ENCODE peak calls at places on chromosomes 1 and 21, in eight cellular contexts. U, T, R, F, N, G, A and V are unnamed samples.

GRCh38 chr1:243851129-243851756 is 1.2 kb upstream of the AKT3 start:
- DNase-seq in U (peak), T (no peak), R (no peak), F (no peak), N (peak), G (no peak), A (peak), V (no peak)

GRCh38 chr21:38725196-38726157 is 80.3 kb upstream of the ETS2 start:
- DNase-seq in U (no peak), T (no peak), R (no peak), F (no peak), N (no peak), G (no peak), A (no peak), V (no peak)

GRCh38 chr21:35044770-35045538 is 4.1 kb downstream of the RUNX1 start:
- DNase-seq in U (no peak), T (no peak), R (no peak), F (no peak), N (no peak), G (no peak), A (no peak), V (no peak)

GRCh38 chr1:162276493-162276892 is 100.2 kb downstream of the SPATA46 start:
- DNase-seq in U (peak), T (no peak), R (peak), F (no peak), N (peak), G (no peak), A (peak), V (no peak)

GRCh38 chr1:59833991-59834390 is 19.2 kb downstream of the HOOK1 start:
- DNase-seq in U (no peak), T (no peak), R (no peak), F (no peak), N (no peak), G (no peak), A (no peak), V (no peak)

GRCh38 chr1:183470961-183471747 is 1.1 kb upstream of the SMG7 start:
- DNase-seq in U (peak), T (peak), R (peak), F (peak), N (peak), G (peak), A (peak), V (peak)

GRCh38 chr1:56576880-56577858 is 2.2 kb downstream of the PLPP3 start:
- DNase-seq in U (peak), T (no peak), R (peak), F (no peak), N (peak), G (no peak), A (peak), V (no peak)

GRCh38 chr1:183163311-183163710 is 22.8 kb upstream of the LAMC2 start:
- DNase-seq in U (peak), T (no peak), R (no peak), F (no peak), N (peak), G (no peak), A (peak), V (no peak)

GRCh38 chr1:65174585-65174984 is 26.6 kb downstream of the AK4 start:
- DNase-seq in U (peak), T (no peak), R (peak), F (no peak), N (peak), G (no peak), A (no peak), V (peak)

GRCh38 chr1:38990401-38990745 is 703 bp upstream of the AKIRIN1 start:
- DNase-seq in U (peak), T (no peak), R (no peak), F (no peak), N (peak), G (no peak), A (no peak), V (no peak)

GRCh38 chr1:6309550-6309949 is 48.7 kb upstream of the GPR153 start:
- DNase-seq in U (no peak), T (no peak), R (no peak), F (no peak), N (no peak), G (no peak), A (no peak), V (no peak)

GRCh38 chr1:18234790-18235242 is 127.2 kb downstream of the IGSF21 start:
- DNase-seq in U (peak), T (no peak), R (peak), F (no peak), N (peak), G (no peak), A (peak), V (no peak)

GRCh38 chr1:223201967-223202366 is 58.9 kb upstream of the TLR5 start:
- DNase-seq in U (no peak), T (no peak), R (no peak), F (no peak), N (no peak), G (no peak), A (no peak), V (no peak)

GRCh38 chr1:47776554-47777156 is 220.5 kb downstream of the TRABD2B start:
- DNase-seq in U (no peak), T (no peak), R (no peak), F (no peak), N (no peak), G (no peak), A (no peak), V (no peak)

GRCh38 chr1:93597697-93598096 is 83.9 kb downstream of the BCAR3 start:
- DNase-seq in U (no peak), T (no peak), R (no peak), F (peak), N (peak), G (no peak), A (no peak), V (peak)

GRCh38 chr1:86965012-86965826 is 50.8 kb downstream of the HS2ST1 start:
- DNase-seq in U (peak), T (no peak), R (peak), F (no peak), N (peak), G (no peak), A (peak), V (no peak)

GRCh38 chr21:41614456-41615010 is 106.6 kb upstream of the TMPRSS2 start:
- DNase-seq in U (no peak), T (no peak), R (no peak), F (no peak), N (no peak), G (no peak), A (no peak), V (no peak)

GRCh38 chr1:17168480-17168878 is 36.4 kb upstream of the PADI1 start:
- DNase-seq in U (peak), T (no peak), R (no peak), F (no peak), N (peak), G (no peak), A (no peak), V (no peak)

GRCh38 chr1:239126881-239127280 is 259.5 kb upstream of the CHRM3 start:
- DNase-seq in U (no peak), T (no peak), R (no peak), F (no peak), N (no peak), G (no peak), A (no peak), V (no peak)

GRCh38 chr21:42699196-42699595 is 45.8 kb downstream of the PDE9A start:
- DNase-seq in U (no peak), T (no peak), R (no peak), F (peak), N (no peak), G (no peak), A (no peak), V (no peak)

GRCh38 chr1:69929278-69930057 is 275.9 kb downstream of the LRRC40 start:
- DNase-seq in U (peak), T (no peak), R (peak), F (no peak), N (peak), G (no peak), A (no peak), V (no peak)

GRCh38 chr21:17527711-17528110 is 14.9 kb downstream of the CXADR start:
- DNase-seq in U (no peak), T (no peak), R (no peak), F (no peak), N (no peak), G (no peak), A (no peak), V (no peak)

GRCh38 chr1:6353948-6354658 is 39.5 kb downstream of the ACOT7 start:
- DNase-seq in U (peak), T (peak), R (no peak), F (no peak), N (peak), G (no peak), A (no peak), V (peak)

GRCh38 chr1:174956976-174957375 is 42.8 kb upstream of the CACYBP start:
- DNase-seq in U (no peak), T (no peak), R (no peak), F (no peak), N (no peak), G (no peak), A (no peak), V (no peak)

GRCh38 chr1:92975551-92976232 is 14.4 kb upstream of the DIPK1A start:
- DNase-seq in U (no peak), T (no peak), R (no peak), F (no peak), N (no peak), G (no peak), A (no peak), V (peak)

GRCh38 chr1:20699558-20699957 is 18.2 kb downstream of the KIF17 start:
- DNase-seq in U (no peak), T (peak), R (no peak), F (no peak), N (no peak), G (no peak), A (no peak), V (peak)

GRCh38 chr1:169741666-169742394 is 8.0 kb upstream of the SELE start:
- DNase-seq in U (peak), T (no peak), R (no peak), F (no peak), N (peak), G (no peak), A (no peak), V (no peak)

GRCh38 chr1:59805564-59805963 is 9.2 kb upstream of the HOOK1 start:
- DNase-seq in U (no peak), T (no peak), R (no peak), F (no peak), N (no peak), G (no peak), A (no peak), V (no peak)

GRCh38 chr1:19651141-19651737 is 7.1 kb downstream of the NBL1 start:
- DNase-seq in U (peak), T (no peak), R (peak), F (no peak), N (peak), G (peak), A (peak), V (peak)

GRCh38 chr1:229296541-229296941 is 25.6 kb downstream of the RAB4A start:
- DNase-seq in U (peak), T (no peak), R (no peak), F (no peak), N (peak), G (no peak), A (no peak), V (peak)

GRCh38 chr1:233613252-233614172 is at the start of gene KCNK1:
- DNase-seq in U (peak), T (peak), R (no peak), F (no peak), N (peak), G (no peak), A (peak), V (no peak)

GRCh38 chr21:46366561-46366960 is 42.6 kb downstream of the PCNT start:
- DNase-seq in U (no peak), T (no peak), R (no peak), F (no peak), N (no peak), G (no peak), A (no peak), V (no peak)

GRCh38 chr21:46369520-46370235 is 45.7 kb downstream of the PCNT start:
- DNase-seq in U (no peak), T (no peak), R (no peak), F (no peak), N (no peak), G (no peak), A (no peak), V (no peak)

GRCh38 chr21:46366091-46366490 is 42.1 kb downstream of the PCNT start:
- DNase-seq in U (no peak), T (no peak), R (no peak), F (no peak), N (no peak), G (no peak), A (no peak), V (no peak)

GRCh38 chr21:46366966-46367365 is 43.0 kb downstream of the PCNT start:
- DNase-seq in U (no peak), T (no peak), R (no peak), F (no peak), N (no peak), G (no peak), A (no peak), V (no peak)

DNA sequence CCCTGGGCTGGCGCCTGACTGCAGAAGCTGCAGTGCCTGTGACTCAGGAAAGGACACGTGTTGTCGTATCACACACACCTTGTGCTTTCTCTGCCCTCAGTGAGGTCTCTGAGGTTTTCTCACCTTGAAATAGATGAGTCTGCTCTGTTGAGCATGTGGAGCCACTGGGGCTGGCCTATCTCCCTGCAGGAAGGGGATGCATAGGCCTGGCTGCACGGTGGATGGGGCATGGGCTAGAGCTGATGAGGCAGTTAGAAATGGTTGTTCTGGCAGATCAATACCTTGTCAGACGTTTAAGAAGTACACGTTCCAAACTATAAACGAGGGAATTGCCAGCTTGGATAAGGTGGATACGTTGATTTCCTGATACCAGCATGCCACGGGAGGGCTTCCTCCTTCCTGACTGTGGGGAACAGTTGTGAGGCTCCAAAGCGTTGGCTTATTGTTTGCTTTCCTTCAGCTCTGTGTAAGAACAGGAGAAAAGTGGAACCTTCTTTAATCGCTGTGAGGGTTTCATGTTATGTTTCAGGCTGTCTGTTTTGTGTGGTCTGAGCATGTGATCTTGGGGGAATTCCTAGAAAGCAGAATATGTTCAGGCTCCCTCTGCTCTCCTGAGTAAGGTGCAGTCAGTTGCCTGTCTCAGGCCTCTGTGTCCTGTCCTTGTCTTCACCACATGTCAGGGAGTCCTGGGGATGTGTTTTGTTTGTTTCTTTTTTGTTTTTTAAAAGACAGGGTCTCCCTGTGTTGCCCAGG is 44.8 kb downstream of the PCNT start:
- DNase-seq in U (no peak), T (no peak), R (no peak), F (no peak), N (no peak), G (peak), A (no peak), V (peak)
- H3K4me3 ChIP-seq in U (no peak), T (no peak), R (no peak), F (no peak), N (no peak), G (peak), A (no peak), V (peak)

DNA sequence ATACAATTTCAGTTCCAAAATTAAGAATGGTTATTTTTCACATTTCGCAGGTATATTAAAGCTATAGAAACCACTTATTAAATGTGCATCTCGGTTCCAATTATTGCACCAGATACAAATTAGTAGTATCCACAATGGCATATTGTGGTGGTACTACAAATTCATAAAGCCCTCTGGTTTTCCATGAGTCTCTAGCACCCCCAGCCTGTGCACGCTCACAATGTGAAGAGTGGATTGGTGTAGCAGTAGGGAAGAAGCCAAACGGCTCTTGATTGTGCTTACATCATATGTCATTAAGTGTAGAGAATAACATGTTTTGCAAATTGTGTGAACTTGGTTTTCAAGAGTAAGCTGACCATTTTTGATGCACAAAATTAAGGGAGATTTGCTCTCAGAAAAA is 1.9 kb upstream of the BRINP3 start:
- DNase-seq in U (no peak), T (no peak), R (no peak), F (no peak), N (no peak), G (no peak), A (no peak), V (no peak)
- H3K4me3 ChIP-seq in U (no peak), T (no peak), R (no peak), F (no peak), N (no peak), G (no peak), A (no peak), V (no peak)

GRCh38 chr1:159007734-159008133 is 2.0 kb upstream of the IFI16 start:
- DNase-seq in U (no peak), T (no peak), R (peak), F (no peak), N (no peak), G (no peak), A (no peak), V (no peak)

GRCh38 chr1:159009287-159009686 is 420 bp upstream of the IFI16 start:
- DNase-seq in U (no peak), T (no peak), R (peak), F (no peak), N (no peak), G (no peak), A (no peak), V (no peak)

GRCh38 chr1:159005676-159006075 is 4.0 kb upstream of the IFI16 start:
- DNase-seq in U (peak), T (no peak), R (no peak), F (peak), N (no peak), G (no peak), A (no peak), V (no peak)

GRCh38 chr1:159008744-159009188 is 941 bp upstream of the IFI16 start:
- DNase-seq in U (no peak), T (no peak), R (peak), F (peak), N (peak), G (peak), A (no peak), V (no peak)

DNA sequence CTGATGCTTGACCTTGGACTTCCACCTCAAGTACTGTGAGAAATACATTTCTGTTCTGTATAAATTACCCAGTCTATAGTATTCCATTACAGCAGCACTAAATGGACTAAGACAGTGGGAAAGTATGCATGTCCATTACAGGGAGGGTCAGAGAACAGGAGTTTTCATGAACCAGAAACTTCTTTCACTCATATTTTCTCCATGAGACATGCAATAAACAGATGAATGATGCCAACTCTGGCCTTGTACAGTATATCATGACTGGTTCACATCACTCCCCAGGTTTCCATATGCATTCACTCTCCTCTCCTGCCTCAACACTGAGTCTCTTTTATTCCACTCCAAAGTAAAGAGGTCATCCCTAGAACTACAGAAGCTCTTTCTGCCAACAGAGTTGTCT is 4.5 kb upstream of the IFI16 start:
- DNase-seq in U (peak), T (no peak), R (no peak), F (no peak), N (peak), G (no peak), A (no peak), V (no peak)
- H3K4me3 ChIP-seq in U (no peak), T (no peak), R (no peak), F (no peak), N (no peak), G (no peak), A (no peak), V (no peak)

GRCh38 chr1:33363470-33363861 is 42.6 kb upstream of the A3GALT2 start:
- DNase-seq in U (no peak), T (no peak), R (no peak), F (no peak), N (no peak), G (no peak), A (no peak), V (no peak)
- H3K4me3 ChIP-seq in U (no peak), T (no peak), R (no peak), F (no peak), N (no peak), G (no peak), A (no peak), V (no peak)

DNA sequence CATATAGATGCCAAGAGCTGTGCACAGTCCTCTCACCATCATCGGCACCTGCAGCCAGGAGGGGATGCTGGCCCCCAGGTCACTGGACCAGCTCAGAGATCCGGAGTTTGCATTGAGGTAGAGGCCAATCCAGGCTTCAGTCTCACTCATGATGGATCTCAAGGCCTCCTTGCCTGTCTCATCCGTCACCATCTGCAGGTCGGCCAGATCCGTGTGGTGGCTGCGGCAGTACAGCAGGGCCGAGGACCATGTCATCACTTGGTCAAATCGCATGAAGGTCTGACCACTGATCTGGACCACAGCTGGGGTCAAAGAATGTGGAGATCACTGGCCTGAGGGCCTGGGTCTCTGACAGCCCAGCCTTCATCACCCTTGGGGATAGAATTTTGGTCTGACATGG is 6.6 kb downstream of the CLEC20A start:
- DNase-seq in U (no peak), T (no peak), R (no peak), F (no peak), N (no peak), G (no peak), A (no peak), V (no peak)
- H3K4me3 ChIP-seq in U (no peak), T (no peak), R (no peak), F (no peak), N (no peak), G (no peak), A (no peak), V (no peak)

GRCh38 chr1:4061521-4062031 is 161.5 kb upstream of the C1orf174 start:
- DNase-seq in U (no peak), T (no peak), R (no peak), F (no peak), N (no peak), G (no peak), A (no peak), V (no peak)
- H3K4me3 ChIP-seq in U (no peak), T (no peak), R (no peak), F (no peak), N (no peak), G (no peak), A (no peak), V (no peak)

DNA sequence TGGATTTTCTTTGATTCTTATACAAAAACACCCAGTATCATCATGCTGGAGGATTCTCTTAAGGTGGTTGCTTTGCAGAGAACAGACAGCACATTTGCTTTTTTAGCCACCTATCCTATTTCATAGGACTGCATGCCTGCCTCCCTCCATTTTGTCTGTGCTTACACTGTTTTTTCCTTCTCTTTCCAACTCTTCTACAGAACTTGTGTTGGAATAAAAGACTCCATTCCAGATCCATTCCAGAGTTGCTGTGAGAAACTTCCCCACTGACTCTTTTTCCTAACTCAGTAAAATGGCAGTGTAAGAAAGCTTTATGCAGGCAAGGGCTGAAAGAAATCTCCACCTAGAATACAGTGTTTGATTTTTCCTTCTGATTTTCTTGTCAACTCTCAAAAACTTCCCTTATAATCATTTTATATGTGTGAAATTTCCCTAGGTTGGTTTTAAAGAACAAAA is 5.2 kb upstream of the ARID1A start:
- DNase-seq in U (peak), T (no peak), R (no peak), F (no peak), N (no peak), G (no peak), A (no peak), V (no peak)
- H3K4me3 ChIP-seq in U (no peak), T (no peak), R (no peak), F (no peak), N (no peak), G (no peak), A (no peak), V (no peak)